ENCODE peak calls at places on chromosomes 5 and 9, in seven cellular contexts. V is foreskin fibroblast, G is GM13977, R is stomach, Y is endothelial cell of umbilical vein, S is right atrium auricular region, L is brain microvascular endothelial cell. W is an unnamed sample.

GRCh38 chr5:136638084-136638483 is 272.7 kb upstream of the TRPC7 start:
- DNase-seq in V (peak; percentile 9), G (no peak), R (no peak), Y (no peak), S (no peak), L (no peak), W (no peak)

GRCh38 chr5:143976055-143976454 is 164.1 kb downstream of the HMHB1 start:
- DNase-seq in V (peak; percentile 54), G (no peak), R (no peak), Y (no peak), S (no peak), L (no peak), W (no peak)

GRCh38 chr5:172775326-172776234 is 4.6 kb upstream of the DUSP1 start:
- DNase-seq in V (peak; percentile 96), G (no peak), R (peak; percentile 79), Y (no peak), S (peak; percentile 98), L (peak; percentile 72), W (no peak)

GRCh38 chr5:10286552-10287227 is 21.0 kb downstream of the CMBL start:
- DNase-seq in V (peak; percentile 76), G (no peak), R (no peak), Y (no peak), S (no peak), L (no peak), W (no peak)

GRCh38 chr9:21252727-21253547 is 13.1 kb upstream of the IFNA14 start:
- DNase-seq in V (peak; percentile 55), G (peak; percentile 32), R (no peak), Y (peak; percentile 79), S (no peak), L (peak; percentile 9), W (no peak)

GRCh38 chr9:76114144-76114543 is 223.7 kb downstream of the PCSK5 start:
- DNase-seq in V (peak; percentile 75), G (no peak), R (no peak), Y (no peak), S (no peak), L (peak; percentile 27), W (no peak)

GRCh38 chr9:97487107-97487506 is 14.4 kb upstream of the TMOD1 start:
- DNase-seq in V (no peak), G (no peak), R (no peak), Y (no peak), S (no peak), L (no peak), W (no peak)

GRCh38 chr5:99644822-99645221 is 716.0 kb upstream of the CHD1 start:
- DNase-seq in V (no peak), G (no peak), R (no peak), Y (no peak), S (no peak), L (no peak), W (no peak)

GRCh38 chr9:14251146-14252071 is 62.5 kb downstream of the NFIB start:
- DNase-seq in V (peak; percentile 81), G (no peak), R (peak; percentile 95), Y (peak; percentile 73), S (peak; percentile 89), L (peak; percentile 84), W (no peak)

GRCh38 chr9:37963936-37964739 is 60.2 kb upstream of the SLC25A51 start:
- DNase-seq in V (peak; percentile 91), G (no peak), R (peak; percentile 70), Y (peak; percentile 94), S (no peak), L (peak; percentile 97), W (no peak)

GRCh38 chr5:37039824-37040223 is 163.3 kb downstream of the NIPBL start:
- DNase-seq in V (no peak), G (no peak), R (no peak), Y (no peak), S (no peak), L (no peak), W (no peak)

GRCh38 chr9:18229992-18230676 is 243.8 kb upstream of the ADAMTSL1 start:
- DNase-seq in V (no peak), G (no peak), R (no peak), Y (no peak), S (no peak), L (no peak), W (no peak)

GRCh38 chr5:53089481-53089976 is 20.0 kb downstream of the MOCS2 start:
- DNase-seq in V (no peak), G (no peak), R (no peak), Y (no peak), S (no peak), L (peak; percentile 27), W (no peak)

GRCh38 chr5:147748590-147748989 is 33.9 kb downstream of the JAKMIP2 start:
- DNase-seq in V (no peak), G (no peak), R (no peak), Y (no peak), S (no peak), L (no peak), W (no peak)

GRCh38 chr5:142143878-142144277 is 35.3 kb downstream of the NDFIP1 start:
- DNase-seq in V (peak; percentile 64), G (peak; percentile 48), R (no peak), Y (peak; percentile 58), S (no peak), L (peak; percentile 14), W (no peak)

GRCh38 chr9:70491798-70492736 is 77.6 kb upstream of the KLF9 start:
- DNase-seq in V (no peak), G (no peak), R (no peak), Y (no peak), S (no peak), L (no peak), W (no peak)

GRCh38 chr5:1974501-1975405 is 92.0 kb upstream of the IRX4 start:
- DNase-seq in V (no peak), G (no peak), R (no peak), Y (no peak), S (no peak), L (no peak), W (no peak)

GRCh38 chr9:99823392-99824377 is 2.0 kb downstream of the NR4A3 start:
- DNase-seq in V (peak; percentile 67), G (peak; percentile 73), R (peak; percentile 51), Y (peak; percentile 48), S (no peak), L (peak; percentile 28), W (peak; percentile 71)

GRCh38 chr9:83722726-83723495 is 15.2 kb upstream of the UBQLN1 start:
- DNase-seq in V (no peak), G (no peak), R (no peak), Y (no peak), S (no peak), L (no peak), W (no peak)

GRCh38 chr9:121784706-121785426 is 133.4 kb downstream of the DAB2IP start:
- DNase-seq in V (peak; percentile 24), G (no peak), R (peak; percentile 24), Y (no peak), S (no peak), L (no peak), W (peak; percentile 64)

GRCh38 chr5:36242534-36243144 is 914 bp upstream of the NADK2 start:
- DNase-seq in V (no peak), G (peak; percentile 12), R (no peak), Y (no peak), S (no peak), L (no peak), W (no peak)

GRCh38 chr9:114016629-114017423 is 61.3 kb downstream of the AMBP start:
- DNase-seq in V (no peak), G (no peak), R (peak; percentile 23), Y (no peak), S (no peak), L (no peak), W (peak; percentile 54)

GRCh38 chr5:39420482-39421145 is 4.2 kb downstream of the DAB2 start:
- DNase-seq in V (peak; percentile 95), G (no peak), R (peak; percentile 29), Y (peak; percentile 62), S (peak; percentile 86), L (peak; percentile 55), W (no peak)

GRCh38 chr5:39422886-39423285 is 1.9 kb downstream of the DAB2 start:
- DNase-seq in V (no peak), G (no peak), R (no peak), Y (peak; percentile 52), S (no peak), L (no peak), W (no peak)

GRCh38 chr5:39424751-39425524 is at the start of gene DAB2:
- DNase-seq in V (peak; percentile 98), G (no peak), R (peak; percentile 73), Y (peak; percentile 99), S (peak; percentile 91), L (peak; percentile 92), W (peak; percentile 87)

GRCh38 chr5:39422036-39422606 is 2.7 kb downstream of the DAB2 start:
- DNase-seq in V (no peak), G (no peak), R (no peak), Y (no peak), S (no peak), L (no peak), W (no peak)

GRCh38 chr5:39423331-39423751 is 1.4 kb downstream of the DAB2 start:
- DNase-seq in V (no peak), G (no peak), R (no peak), Y (peak; percentile 53), S (no peak), L (no peak), W (no peak)
- TF ChIP-seq CTCF in V (no peak), G (no peak), R (no peak), Y (no peak), S (no peak), L (no peak), W (no peak)

GRCh38 chr9:93819905-93820304 is 135.2 kb downstream of the BARX1 start:
- DNase-seq in V (no peak), G (peak; percentile 5), R (no peak), Y (no peak), S (no peak), L (no peak), W (no peak)

GRCh38 chr9:93818795-93819472 is 136.2 kb downstream of the BARX1 start:
- DNase-seq in V (no peak), G (no peak), R (no peak), Y (no peak), S (no peak), L (no peak), W (peak; percentile 65)

GRCh38 chr9:93821307-93821703 is 133.8 kb downstream of the BARX1 start:
- DNase-seq in V (no peak), G (no peak), R (no peak), Y (no peak), S (no peak), L (no peak), W (no peak)

GRCh38 chr9:93822229-93822628 is 132.9 kb downstream of the BARX1 start:
- DNase-seq in V (no peak), G (peak; percentile 4), R (no peak), Y (no peak), S (no peak), L (no peak), W (no peak)

GRCh38 chr9:93820667-93821306 is 134.4 kb downstream of the BARX1 start:
- DNase-seq in V (no peak), G (no peak), R (no peak), Y (no peak), S (peak; percentile 52), L (no peak), W (no peak)
- TF ChIP-seq CTCF in V (no peak), G (peak; percentile 6), R (no peak), Y (no peak), S (no peak), L (peak; percentile 15), W (peak; percentile 27)

GRCh38 chr9:29322240-29322639 is 1749.0 kb upstream of the C9orf72 start:
- DNase-seq in V (no peak), G (peak; percentile 44), R (no peak), Y (no peak), S (no peak), L (no peak), W (no peak)
- TF ChIP-seq CTCF in V (no peak), G (no peak), R (no peak), Y (no peak), S (no peak), L (no peak), W (no peak)

GRCh38 chr5:73746608-73747007 is 120.6 kb downstream of the ARHGEF28 start:
- DNase-seq in V (no peak), G (no peak), R (no peak), Y (no peak), S (no peak), L (no peak), W (no peak)
- TF ChIP-seq CTCF in V (no peak), G (no peak), R (no peak), Y (no peak), S (no peak), L (no peak), W (no peak)